ENCODE peak calls at places on chromosomes 3 and 15, in nine cellular contexts. G, B, P, S, M, I, D, X and N are unnamed samples. For H3K4me1, the result is how much of the 10 kb centered on the place peaks cover.

GRCh38 chr3:12178091-12178820 is 19.5 kb upstream of the TIMP4 start:
- DNase-seq in S (peak), D (peak), I (no peak), M (peak), G (no peak), P (peak), X (peak), B (peak), N (peak)

GRCh38 chr3:105865867-105866350 is 2.9 kb downstream of the CBLB start:
- DNase-seq in B (no peak), P (no peak), G (no peak), D (no peak), I (no peak), S (no peak), X (no peak), M (no peak), N (no peak)

GRCh38 chr15:36334059-36334458 is 245.4 kb upstream of the CDIN1 start:
- DNase-seq in G (no peak), B (no peak), S (peak), D (peak), I (no peak), M (no peak), P (peak), X (no peak), N (no peak)

GRCh38 chr3:14042680-14043079 is 82.0 kb downstream of the CHCHD4 start:
- DNase-seq in P (no peak), G (no peak), B (no peak), S (no peak), M (no peak), D (peak), I (no peak), X (no peak), N (no peak)

GRCh38 chr3:71103430-71103881 is 480.1 kb downstream of the FOXP1 start:
- DNase-seq in D (peak), I (peak), B (peak), X (no peak), S (no peak), M (peak), G (peak), P (peak), N (peak)

GRCh38 chr3:51559266-51559907 is 20.9 kb downstream of the RAD54L2 start:
- DNase-seq in X (no peak), I (no peak), B (peak), M (peak), S (no peak), G (no peak), P (peak), D (peak), N (no peak)

GRCh38 chr3:30180305-30181275 is 425.8 kb upstream of the TGFBR2 start:
- DNase-seq in B (peak), X (no peak), M (no peak), P (no peak), D (no peak), S (no peak), G (no peak), I (no peak), N (no peak)

GRCh38 chr15:64699767-64700388 is 75.5 kb downstream of the RBPMS2 start:
- DNase-seq in B (peak), S (peak), M (peak), G (peak), P (peak), I (no peak), D (peak), X (peak), N (peak)

GRCh38 chr3:36362973-36363372 is 17.3 kb upstream of the STAC start:
- DNase-seq in P (peak), S (peak), X (no peak), M (no peak), G (no peak), I (peak), D (peak), B (no peak), N (no peak)

GRCh38 chr3:49500408-49501257 is 30.6 kb downstream of the DAG1 start:
- DNase-seq in G (no peak), I (peak), D (peak), M (peak), S (no peak), P (peak), B (peak), X (peak), N (peak)

GRCh38 chr15:66390670-66391069 is 4.0 kb downstream of the MAP2K1 start:
- DNase-seq in M (no peak), G (no peak), S (no peak), B (peak), I (no peak), P (no peak), D (no peak), X (no peak), N (no peak)

GRCh38 chr3:134355416-134355815 is 18.8 kb downstream of the AMOTL2 start:
- DNase-seq in I (no peak), X (no peak), B (no peak), D (no peak), M (no peak), S (no peak), G (no peak), P (no peak), N (no peak)

GRCh38 chr3:65953881-65954733 is 84.6 kb downstream of the MAGI1 start:
- DNase-seq in B (peak), I (peak), S (no peak), D (peak), P (no peak), M (peak), G (no peak), X (no peak), N (peak)

GRCh38 chr3:155411500-155412223 is 118.2 kb upstream of the STRIT1 start:
- DNase-seq in G (peak), M (no peak), D (no peak), X (no peak), B (no peak), I (peak), S (peak), P (no peak), N (no peak)

GRCh38 chr15:41256577-41257038 is 25.5 kb downstream of the CHP1 start:
- DNase-seq in M (no peak), I (peak), X (no peak), D (peak), P (no peak), S (no peak), B (peak), G (no peak), N (no peak)

GRCh38 chr15:96183927-96184266 is 146.6 kb upstream of the NR2F2 start:
- DNase-seq in D (no peak), M (no peak), G (no peak), P (no peak), X (no peak), S (no peak), I (peak), B (no peak), N (no peak)

GRCh38 chr3:116246406-116246805 is 198.9 kb downstream of the LSAMP start:
- DNase-seq in S (no peak), P (no peak), G (no peak), I (no peak), M (no peak), X (no peak), D (no peak), B (no peak), N (no peak)

GRCh38 chr15:80926126-80926525 is 63.5 kb downstream of the MESD start:
- DNase-seq in I (no peak), P (no peak), D (no peak), G (no peak), X (no peak), S (no peak), M (no peak), B (no peak), N (no peak)

GRCh38 chr15:78228356-78228996 is 5.9 kb downstream of the ACSBG1 start:
- DNase-seq in I (no peak), P (no peak), D (no peak), M (no peak), G (no peak), S (no peak), B (no peak), X (no peak), N (peak)

GRCh38 chr3:151314132-151314531 is 2.5 kb downstream of the GPR87 start:
- DNase-seq in M (no peak), X (no peak), B (no peak), G (no peak), I (no peak), D (no peak), P (no peak), S (no peak), N (no peak)

GRCh38 chr3:38138347-38139190 is at the start of gene MYD88:
- DNase-seq in M (peak), B (peak), I (peak), X (peak), P (peak), S (peak), G (peak), D (peak), N (peak)

GRCh38 chr15:54149115-54149531 is 170.9 kb downstream of the UNC13C start:
- DNase-seq in M (no peak), P (no peak), S (no peak), X (no peak), B (no peak), I (no peak), D (no peak), G (no peak), N (no peak)

GRCh38 chr3:67357610-67358458 is 296.6 kb downstream of the SUCLG2 start:
- DNase-seq in D (peak), X (no peak), P (peak), I (peak), S (peak), M (no peak), B (peak), G (peak), N (no peak)

GRCh38 chr15:60916674-60917468 is 312.2 kb downstream of the RORA start:
- DNase-seq in G (peak), S (peak), B (peak), X (peak), P (peak), I (peak), M (peak), D (peak), N (peak)

GRCh38 chr3:167930453-167930852 is 165.3 kb downstream of the GOLIM4 start:
- DNase-seq in I (no peak), X (no peak), P (no peak), M (no peak), G (no peak), B (no peak), S (no peak), D (no peak), N (no peak)

GRCh38 chr15:98651581-98652220 is 3.4 kb downstream of the IGF1R start:
- DNase-seq in I (no peak), G (peak), D (peak), S (peak), M (no peak), X (no peak), B (no peak), P (peak), N (no peak)

GRCh38 chr15:78072080-78072892 is 5.2 kb downstream of the TBC1D2B start:
- DNase-seq in M (no peak), D (peak), B (peak), S (no peak), P (peak), G (peak), X (peak), I (peak), N (no peak)

GRCh38 chr3:49713336-49714105 is 6.0 kb downstream of the AMIGO3 start:
- DNase-seq in I (no peak), B (no peak), P (no peak), D (no peak), S (no peak), X (no peak), M (no peak), G (no peak), N (no peak)

GRCh38 chr15:62889734-62890505 is 152.6 kb upstream of the TPM1 start:
- DNase-seq in S (no peak), B (peak), I (no peak), G (no peak), D (peak), X (no peak), M (no peak), P (no peak), N (no peak)

GRCh38 chr15:68581725-68582124 is 2.9 kb downstream of the CORO2B start:
- DNase-seq in I (no peak), M (no peak), G (no peak), S (no peak), X (no peak), D (no peak), B (no peak), P (no peak), N (peak)

GRCh38 chr15:68582236-68582635 is 3.4 kb downstream of the CORO2B start:
- DNase-seq in M (no peak), P (no peak), S (no peak), D (no peak), G (no peak), X (no peak), I (no peak), B (no peak), N (peak)

GRCh38 chr15:68580026-68580882 is 1.5 kb downstream of the CORO2B start:
- DNase-seq in B (no peak), G (peak), X (no peak), I (no peak), D (no peak), S (no peak), M (no peak), P (no peak), N (peak)

GRCh38 chr15:68578960-68579935 is at the start of gene CORO2B:
- DNase-seq in G (peak), B (peak), M (peak), D (peak), S (peak), X (no peak), I (no peak), P (peak), N (peak)

GRCh38 chr15:68580883-68581155 is 2.0 kb downstream of the CORO2B start:
- DNase-seq in G (no peak), I (no peak), P (no peak), D (no peak), B (no peak), X (no peak), S (no peak), M (no peak), N (no peak)
- H3K4me1 ChIP-seq in G (under half), I (under half), P (half or more), D (under half), B (under half), X (under half), S (under half), M (half or more), N (under half)

DNA sequence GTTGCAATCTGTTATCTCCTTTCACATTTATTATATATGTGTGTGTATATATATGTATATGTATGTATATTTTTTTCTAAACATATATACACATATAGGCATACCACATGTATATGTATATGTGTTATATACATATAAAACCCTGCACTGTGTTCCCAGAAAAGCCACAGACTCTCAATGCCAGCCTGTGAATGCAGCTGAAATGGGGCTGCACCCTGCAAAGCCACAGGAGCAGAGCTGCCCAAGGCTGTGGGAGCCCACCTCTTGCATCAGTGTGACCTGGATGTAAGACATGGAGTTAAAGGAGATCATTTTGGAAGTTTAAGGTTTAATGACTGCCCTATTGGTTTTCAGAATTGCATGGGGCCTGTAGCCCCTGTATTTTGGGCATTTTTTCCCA is 762.3 kb upstream of the ARPP21 start:
- DNase-seq in I (no peak), D (no peak), X (no peak), B (no peak), M (no peak), P (no peak), S (no peak), G (no peak), N (no peak)
- H3K4me1 ChIP-seq in I (under half), D (under half), X (under half), B (under half), M (under half), P (under half), S (under half), G (under half), N (under half)

GRCh38 chr3:45538641-45538986 is 55.9 kb upstream of the LIMD1 start:
- DNase-seq in M (no peak), D (no peak), X (peak), I (no peak), G (no peak), S (no peak), P (no peak), B (no peak), N (no peak)
- H3K4me1 ChIP-seq in M (half or more), D (under half), X (under half), I (under half), G (under half), S (under half), P (under half), B (under half), N (under half)

GRCh38 chr3:153129426-153129825 is 32.6 kb upstream of the RAP2B start:
- DNase-seq in X (no peak), B (no peak), I (no peak), P (no peak), S (no peak), M (no peak), G (no peak), D (no peak), N (no peak)

GRCh38 chr3:153127788-153128187 is 34.2 kb upstream of the RAP2B start:
- DNase-seq in X (no peak), I (no peak), S (no peak), M (no peak), P (no peak), G (no peak), B (no peak), D (peak), N (no peak)

GRCh38 chr3:153130312-153130977 is 31.6 kb upstream of the RAP2B start:
- DNase-seq in G (no peak), P (peak), S (peak), B (no peak), D (peak), I (no peak), M (no peak), X (no peak), N (no peak)

DNA sequence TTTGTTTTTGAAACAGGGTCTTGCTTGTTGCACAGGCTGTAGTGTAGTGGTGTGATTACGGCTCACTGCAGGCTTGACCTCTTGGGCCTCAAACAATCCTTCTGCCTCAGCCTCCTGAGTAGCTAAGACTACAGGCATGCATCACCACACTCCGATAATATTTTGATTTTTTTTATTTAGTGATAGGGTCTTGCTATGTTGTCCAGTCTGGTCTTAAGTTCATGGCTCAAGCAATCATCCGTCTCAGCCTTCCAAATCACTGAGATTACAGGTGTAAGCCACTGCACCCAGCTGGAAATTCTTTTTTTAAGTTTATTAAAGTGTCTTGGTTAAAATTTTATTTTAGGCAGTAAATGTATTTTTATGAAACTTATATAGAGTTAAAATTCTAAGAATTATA is 32.2 kb upstream of the RAP2B start:
- DNase-seq in X (no peak), P (no peak), M (no peak), B (no peak), G (no peak), S (no peak), D (no peak), I (no peak), N (no peak)
- H3K4me1 ChIP-seq in X (under half), P (under half), M (under half), B (under half), G (under half), S (under half), D (under half), I (under half), N (under half)

GRCh38 chr3:32569540-32570425 is 875 bp downstream of the DYNC1LI1 start:
- DNase-seq in P (peak), M (peak), X (peak), B (peak), S (peak), D (peak), G (peak), I (peak), N (peak)
- H3K4me1 ChIP-seq in P (under half), M (under half), X (under half), B (under half), S (under half), D (under half), G (under half), I (under half), N (under half)